ENCODE peak calls at places on chromosome 10, in nine cellular contexts. Q is GM23338, W is GM23248, I is HCT116, E is SK-N-SH, K is OCI-LY7, P is neural progenitor cell, N is PC-3, H is hepatocyte. Z is an unnamed sample.

GRCh38 chr10:113108180-113108835 is 158.3 kb downstream of the TCF7L2 start:
- DNase-seq in Q (peak), W (peak), I (no peak), E (peak), K (peak), P (peak), N (peak), H (no peak), Z (no peak)

GRCh38 chr10:102434251-102434913 is 2.0 kb upstream of the CUEDC2 start:
- DNase-seq in Q (no peak), W (peak), I (no peak), E (no peak), K (no peak), P (no peak), N (no peak), H (peak), Z (no peak)

GRCh38 chr10:117373848-117374505 is 1.3 kb downstream of the PDZD8 start:
- DNase-seq in Q (peak), W (peak), I (no peak), E (peak), K (peak), P (peak), N (peak), H (peak), Z (no peak)

GRCh38 chr10:121942749-121943148 is 14.9 kb upstream of the ATE1 start:
- DNase-seq in Q (no peak), W (peak), I (no peak), E (no peak), K (no peak), P (no peak), N (peak), H (peak), Z (no peak)

GRCh38 chr10:104391969-104392296 is 38.3 kb downstream of the CFAP58 start:
- DNase-seq in Q (no peak), W (no peak), I (no peak), E (no peak), K (no peak), P (no peak), N (no peak), H (no peak), Z (no peak)

GRCh38 chr10:74932648-74933047 is 106.2 kb downstream of the KAT6B start:
- DNase-seq in Q (no peak), W (no peak), I (no peak), E (no peak), K (no peak), P (no peak), N (peak), H (no peak), Z (no peak)

GRCh38 chr10:61760943-61761824 is 98.5 kb downstream of the CABCOCO1 start:
- DNase-seq in Q (no peak), W (peak), I (no peak), E (no peak), K (no peak), P (no peak), N (peak), H (peak), Z (no peak)

GRCh38 chr10:62939698-62940097 is 123.5 kb upstream of the EGR2 start:
- DNase-seq in Q (no peak), W (no peak), I (no peak), E (no peak), K (no peak), P (no peak), N (no peak), H (no peak), Z (no peak)

GRCh38 chr10:72186633-72187330 is 29.0 kb upstream of the ANAPC16 start:
- DNase-seq in Q (no peak), W (peak), I (no peak), E (peak), K (no peak), P (no peak), N (no peak), H (no peak), Z (no peak)

DNA sequence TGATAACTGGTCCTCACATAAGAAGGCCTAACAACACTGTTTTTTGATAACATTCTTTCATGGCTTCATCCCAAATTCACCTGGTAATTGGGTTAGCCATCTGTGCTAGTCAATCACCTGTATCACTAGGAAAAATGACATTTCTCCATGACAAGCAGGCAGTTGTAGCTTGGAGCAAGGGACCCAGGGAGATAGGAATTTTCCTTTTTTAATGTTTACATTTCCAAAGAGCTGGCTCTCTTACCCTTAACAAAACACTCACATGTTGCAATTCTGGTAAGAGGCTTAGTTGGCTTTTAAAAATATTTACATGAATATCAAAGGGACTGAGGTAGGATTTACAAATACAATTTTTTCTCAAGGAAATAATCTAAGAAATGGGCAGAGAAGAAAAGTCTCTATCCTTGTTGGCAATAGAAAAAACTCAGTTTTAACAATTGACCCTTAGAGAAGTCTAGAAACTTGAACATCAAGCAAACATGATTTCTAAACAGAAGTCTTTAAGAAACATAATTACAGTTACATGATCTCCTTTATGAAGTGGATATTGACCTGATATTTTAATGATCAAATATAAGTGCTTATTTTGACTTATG is 16.1 kb upstream of the AKR1C1 start:
- DNase-seq in Q (no peak), W (peak), I (no peak), E (no peak), K (no peak), P (no peak), N (no peak), H (no peak), Z (no peak)
- TF ChIP-seq EZH2phosphoT487 in Q (no peak), W (no peak), I (no peak), E (no peak), K (no peak), P (no peak), N (no peak), H (no peak), Z (no peak)

GRCh38 chr10:58756126-58756525 is 243.5 kb downstream of the BICC1 start:
- DNase-seq in Q (no peak), W (peak), I (no peak), E (no peak), K (no peak), P (no peak), N (no peak), H (no peak), Z (peak)
- TF ChIP-seq EZH2phosphoT487 in Q (no peak), W (no peak), I (no peak), E (no peak), K (no peak), P (no peak), N (no peak), H (no peak), Z (no peak)

DNA sequence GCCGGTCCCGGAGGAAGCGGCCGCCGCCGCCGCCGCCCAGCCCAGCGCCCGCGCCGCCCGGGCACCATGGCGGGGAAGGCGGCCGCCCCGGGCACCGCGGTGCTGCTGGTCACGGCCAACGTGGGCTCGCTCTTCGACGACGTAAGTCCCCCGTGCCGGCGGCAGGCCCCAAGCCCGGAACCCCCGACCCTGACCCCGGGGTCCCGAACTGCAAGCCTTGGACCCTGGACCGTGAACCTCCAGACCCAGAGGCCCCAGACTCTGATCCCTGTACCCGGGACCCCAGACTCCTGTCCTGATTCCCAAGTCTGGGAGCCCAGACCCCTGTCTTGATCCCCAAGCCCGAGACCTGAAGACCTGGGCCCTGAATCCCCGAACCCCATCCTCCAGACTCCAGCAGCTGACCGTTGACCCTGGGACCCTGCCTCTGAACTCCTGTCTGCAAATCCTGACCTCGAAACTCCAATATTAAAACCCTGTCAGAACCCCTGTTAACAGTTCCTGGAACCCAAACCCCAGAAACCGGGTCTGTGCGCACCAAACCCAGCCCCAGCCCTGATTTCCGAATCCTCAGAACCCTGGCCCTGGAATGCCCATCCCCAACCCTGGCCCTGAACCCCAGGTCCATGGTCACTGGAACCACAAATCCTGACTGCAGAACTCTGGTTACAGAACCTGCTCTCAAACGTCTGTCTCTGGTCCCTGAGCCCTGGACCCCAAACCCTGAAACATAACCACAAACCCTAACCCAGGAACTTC is 623 bp downstream of the INPP5A start:
- DNase-seq in Q (no peak), W (peak), I (no peak), E (no peak), K (no peak), P (no peak), N (no peak), H (no peak), Z (no peak)
- TF ChIP-seq EZH2phosphoT487 in Q (no peak), W (no peak), I (no peak), E (no peak), K (no peak), P (no peak), N (no peak), H (no peak), Z (no peak)

GRCh38 chr10:99605351-99605750 is 14.9 kb downstream of the SLC25A28 start:
- DNase-seq in Q (no peak), W (no peak), I (no peak), E (no peak), K (no peak), P (no peak), N (no peak), H (no peak), Z (no peak)
- TF ChIP-seq EZH2phosphoT487 in Q (no peak), W (no peak), I (no peak), E (no peak), K (no peak), P (no peak), N (no peak), H (no peak), Z (no peak)

DNA sequence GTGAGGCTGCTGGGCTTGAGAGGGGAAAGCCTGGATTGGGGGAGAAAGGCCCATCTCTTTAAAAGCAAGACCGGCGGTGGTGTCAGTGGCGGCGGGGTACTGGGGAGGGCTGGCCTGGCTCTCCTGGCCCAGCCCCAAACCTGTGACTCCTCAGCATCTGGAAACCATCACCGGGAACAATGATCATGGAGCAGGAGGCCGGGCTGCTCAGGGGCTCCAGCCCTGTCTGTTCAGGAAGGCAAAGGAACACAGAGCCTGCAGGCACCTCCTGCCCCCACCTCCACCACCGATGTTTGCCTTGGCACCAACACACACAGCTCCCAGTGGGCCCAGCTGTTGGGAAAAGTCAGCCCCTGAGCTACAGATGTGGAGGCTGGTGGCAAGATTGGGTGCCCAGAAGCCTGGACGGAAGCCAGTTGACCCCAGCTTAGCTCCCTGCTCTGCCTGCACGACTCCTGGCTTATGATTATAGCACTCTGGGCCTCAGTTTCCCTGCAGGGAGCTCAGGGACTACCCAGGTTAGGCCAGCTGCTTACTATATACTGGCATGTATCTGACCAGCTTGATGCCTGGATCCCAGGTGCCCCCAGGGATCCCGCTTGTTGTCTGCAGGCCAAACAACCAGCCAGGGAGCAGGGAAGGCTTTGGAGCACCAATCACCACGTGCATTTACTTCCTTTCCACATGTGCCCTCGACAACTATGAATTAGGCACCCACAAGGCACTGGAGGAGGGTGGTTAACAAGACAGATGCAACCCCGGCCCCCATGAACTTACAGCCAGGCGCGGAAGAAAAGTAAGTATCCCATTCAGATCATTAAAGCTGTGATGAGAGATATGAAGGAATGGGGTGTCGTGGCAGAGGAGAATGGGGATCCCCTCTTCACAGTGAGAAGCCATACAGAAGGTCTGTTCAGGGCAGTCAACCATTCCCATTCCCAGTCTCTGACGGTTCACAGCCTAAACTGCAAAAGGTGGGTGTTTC is 37.3 kb downstream of the ZCCHC24 start:
- DNase-seq in Q (no peak), W (peak), I (no peak), E (peak), K (no peak), P (no peak), N (no peak), H (peak), Z (no peak)
- TF ChIP-seq EZH2phosphoT487 in Q (no peak), W (no peak), I (no peak), E (no peak), K (no peak), P (no peak), N (no peak), H (no peak), Z (no peak)

GRCh38 chr10:73716251-73716650 is 18.3 kb upstream of the AGAP5 start:
- DNase-seq in Q (no peak), W (no peak), I (no peak), E (no peak), K (no peak), P (no peak), N (no peak), H (no peak), Z (no peak)

GRCh38 chr10:73723516-73723915 is 20.7 kb upstream of the SEC24C start:
- DNase-seq in Q (no peak), W (no peak), I (no peak), E (no peak), K (no peak), P (no peak), N (no peak), H (no peak), Z (no peak)

GRCh38 chr10:73717564-73717963 is 19.7 kb upstream of the AGAP5 start:
- DNase-seq in Q (no peak), W (no peak), I (no peak), E (no peak), K (peak), P (no peak), N (no peak), H (no peak), Z (peak)
- TF ChIP-seq EZH2phosphoT487 in Q (no peak), W (no peak), I (no peak), E (no peak), K (no peak), P (no peak), N (no peak), H (no peak), Z (no peak)

DNA sequence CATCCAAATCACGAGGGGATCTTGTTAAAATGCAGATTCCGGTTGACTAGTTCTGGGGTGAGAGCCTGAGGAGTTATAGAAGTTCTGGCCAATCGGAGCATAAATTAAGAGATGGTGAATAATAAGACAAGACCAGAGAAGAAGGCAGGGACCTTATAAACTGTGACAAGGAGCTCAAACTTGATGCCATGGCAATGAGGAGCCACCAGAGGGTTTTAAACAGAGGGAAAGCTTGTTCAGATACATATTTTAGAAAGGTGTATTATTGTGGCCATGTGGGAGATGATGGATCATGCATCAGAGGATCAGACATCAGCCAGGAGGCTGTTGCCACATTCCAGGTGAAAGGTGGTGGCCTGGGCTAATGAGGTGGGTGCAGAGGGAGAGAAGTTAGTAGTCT is 29.6 kb upstream of the TLX1 start:
- DNase-seq in Q (no peak), W (no peak), I (no peak), E (no peak), K (no peak), P (no peak), N (no peak), H (no peak), Z (no peak)
- TF ChIP-seq EZH2phosphoT487 in Q (no peak), W (no peak), I (no peak), E (no peak), K (no peak), P (no peak), N (no peak), H (no peak), Z (no peak)

GRCh38 chr10:79447911-79448731 is 2.7 kb upstream of the ZCCHC24 start:
- DNase-seq in Q (no peak), W (no peak), I (no peak), E (no peak), K (no peak), P (no peak), N (no peak), H (no peak), Z (no peak)

GRCh38 chr10:79445217-79445707 is at the start of gene ZCCHC24:
- DNase-seq in Q (peak), W (no peak), I (peak), E (no peak), K (peak), P (no peak), N (peak), H (no peak), Z (peak)

GRCh38 chr10:79445708-79446450 is 455 bp upstream of the ZCCHC24 start:
- DNase-seq in Q (peak), W (peak), I (peak), E (peak), K (peak), P (peak), N (peak), H (peak), Z (peak)

GRCh38 chr10:79444243-79445119 is 943 bp downstream of the ZCCHC24 start:
- DNase-seq in Q (peak), W (peak), I (no peak), E (peak), K (peak), P (peak), N (peak), H (peak), Z (peak)

GRCh38 chr10:79446451-79447020 is 1.1 kb upstream of the ZCCHC24 start:
- DNase-seq in Q (peak), W (peak), I (no peak), E (peak), K (no peak), P (peak), N (peak), H (peak), Z (no peak)
- TF ChIP-seq EZH2phosphoT487 in Q (no peak), W (no peak), I (no peak), E (no peak), K (no peak), P (peak), N (no peak), H (no peak), Z (no peak)

GRCh38 chr10:130750441-130750840 is 561.1 kb downstream of the TCERG1L start:
- DNase-seq in Q (no peak), W (no peak), I (no peak), E (no peak), K (no peak), P (no peak), N (no peak), H (no peak), Z (no peak)
- TF ChIP-seq EZH2phosphoT487 in Q (no peak), W (no peak), I (no peak), E (no peak), K (no peak), P (no peak), N (no peak), H (no peak), Z (no peak)

GRCh38 chr10:24444337-24444736 is 235.4 kb downstream of the KIAA1217 start:
- DNase-seq in Q (no peak), W (peak), I (no peak), E (no peak), K (no peak), P (no peak), N (peak), H (no peak), Z (no peak)
- TF ChIP-seq EZH2phosphoT487 in Q (no peak), W (peak), I (no peak), E (no peak), K (no peak), P (no peak), N (no peak), H (no peak), Z (no peak)